ENCODE peak calls at places on chromosomes 7 and 10, in four cellular contexts. Q is K562, H is HepG2, F is HCT116. B is an unnamed sample.

GRCh38 chr7:234712-235553 is 42.6 kb downstream of the FAM20C start:
- DNase-seq in Q (no peak), F (no peak), H (peak), B (no peak)

GRCh38 chr7:20021834-20022233 is 195.3 kb downstream of the MACC1 start:
- DNase-seq in F (no peak), H (no peak), Q (no peak), B (no peak)

GRCh38 chr7:98334077-98334476 is 52.6 kb downstream of the BRI3 start:
- DNase-seq in Q (no peak), F (no peak), H (no peak), B (no peak)

GRCh38 chr10:35447693-35448407 is 111.5 kb downstream of the CCNY start:
- DNase-seq in F (peak), Q (peak), H (peak), B (no peak)

GRCh38 chr7:80869821-80870751 is 48.8 kb downstream of the SEMA3C start:
- DNase-seq in F (no peak), Q (no peak), H (peak), B (no peak)

GRCh38 chr7:106070201-106070551 is 41.9 kb downstream of the SYPL1 start:
- DNase-seq in Q (no peak), H (no peak), F (no peak), B (no peak)

GRCh38 chr10:97726636-97727178 is 10.2 kb upstream of the ZFYVE27 start:
- DNase-seq in F (no peak), H (peak), Q (peak), B (no peak)

GRCh38 chr7:143258830-143259229 is 4.4 kb upstream of the GSTK1 start:
- DNase-seq in F (no peak), Q (peak), H (no peak), B (no peak)

GRCh38 chr7:22333680-22334141 is 23.2 kb downstream of the RAPGEF5 start:
- DNase-seq in F (no peak), Q (no peak), H (no peak), B (no peak)
- TF ChIP-seq FOSL1 in F (no peak), Q (no peak), H (no peak), B (no peak)

GRCh38 chr10:85225311-85225710 is 896.9 kb downstream of the CCSER2 start:
- DNase-seq in F (no peak), Q (no peak), H (no peak), B (no peak)

GRCh38 chr10:85224366-85224960 is 896.1 kb downstream of the CCSER2 start:
- DNase-seq in Q (no peak), H (peak), F (no peak), B (no peak)

DNA sequence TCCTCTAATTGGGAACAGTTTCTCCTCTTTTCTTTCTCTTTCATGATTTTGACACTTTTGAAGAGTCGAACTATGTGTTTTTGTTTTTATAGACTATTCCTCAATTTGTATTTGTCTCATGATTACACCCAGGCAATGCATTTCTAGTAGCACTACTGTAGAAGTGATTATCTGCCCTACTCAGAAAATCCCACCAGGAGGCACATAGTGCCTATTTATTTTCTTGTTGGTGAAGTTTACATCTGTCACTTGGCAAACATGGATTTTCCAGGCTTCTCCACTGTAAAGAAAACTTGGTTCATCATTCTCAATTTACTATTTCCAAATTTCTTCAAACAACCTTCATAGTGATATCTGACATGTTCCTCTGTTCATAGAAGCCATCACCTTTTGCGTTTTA is 893.9 kb downstream of the CCSER2 start:
- DNase-seq in Q (no peak), H (no peak), F (no peak), B (no peak)
- TF ChIP-seq FOSL1 in Q (no peak), H (no peak), F (no peak), B (no peak)

GRCh38 chr10:62935022-62935421 is 118.9 kb upstream of the EGR2 start:
- DNase-seq in H (no peak), Q (no peak), F (no peak), B (no peak)

GRCh38 chr10:62937674-62938073 is 121.5 kb upstream of the EGR2 start:
- DNase-seq in Q (no peak), F (no peak), H (no peak), B (no peak)

GRCh38 chr10:62938672-62939071 is 122.5 kb upstream of the EGR2 start:
- DNase-seq in H (no peak), Q (no peak), F (no peak), B (no peak)

GRCh38 chr10:62934258-62934657 is 118.1 kb upstream of the EGR2 start:
- DNase-seq in F (peak), Q (no peak), H (no peak), B (no peak)

DNA sequence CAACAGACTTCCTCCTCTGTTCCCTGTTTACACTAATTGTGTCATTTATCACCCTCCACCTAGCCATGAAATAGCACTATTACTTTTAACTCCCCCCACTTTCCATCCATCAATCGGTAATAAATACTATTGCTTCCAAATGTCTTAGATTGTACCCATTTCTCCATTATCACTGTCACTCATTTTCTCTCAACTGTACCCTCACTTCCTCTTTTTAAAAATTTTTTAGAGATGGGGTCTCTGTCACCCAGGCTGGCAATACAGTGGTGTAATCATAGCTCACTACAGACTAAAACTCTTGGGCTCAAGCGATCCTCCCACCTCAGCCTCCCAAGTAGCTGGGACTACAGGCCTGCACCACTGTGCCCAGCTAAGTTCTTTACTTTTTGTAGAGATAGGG is 123.5 kb upstream of the EGR2 start:
- DNase-seq in Q (no peak), H (no peak), F (no peak), B (no peak)
- TF ChIP-seq FOSL1 in Q (no peak), H (no peak), F (no peak), B (no peak)

DNA sequence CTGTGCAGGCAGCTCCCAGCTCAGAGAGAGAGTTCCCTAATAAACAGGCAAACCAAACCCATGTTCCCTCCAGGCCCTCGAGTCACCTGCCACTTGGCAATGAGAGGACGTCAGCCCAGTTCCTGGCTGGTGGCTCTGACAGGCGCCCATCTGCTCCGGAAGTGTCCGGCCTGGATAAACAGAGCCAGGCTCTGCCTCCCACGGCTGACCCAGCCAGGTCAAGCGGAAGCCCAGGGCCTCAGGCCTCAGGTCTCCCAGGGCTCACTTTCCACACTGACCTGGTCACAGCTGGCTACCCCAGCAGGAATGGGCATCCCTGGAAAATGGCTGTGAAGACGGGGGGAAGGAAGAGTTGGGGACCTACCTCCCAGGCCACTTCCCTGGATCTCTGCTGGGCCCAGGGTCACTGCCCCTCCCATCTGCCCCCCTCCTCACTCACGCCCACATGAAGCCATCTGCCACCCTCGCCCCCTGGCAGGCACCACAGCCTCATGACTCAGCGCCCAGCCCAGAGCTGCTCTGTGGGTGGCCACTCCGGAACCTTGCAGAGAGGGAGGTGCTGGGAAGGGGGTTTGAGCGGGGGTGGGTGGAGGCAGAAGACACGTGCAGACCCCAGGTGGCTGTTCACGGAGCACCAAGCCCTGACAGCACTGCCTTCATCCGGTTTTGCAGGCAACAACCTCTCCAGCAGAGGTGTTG is 37.4 kb upstream of the DUSP5 start:
- DNase-seq in H (peak), F (no peak), Q (peak), B (no peak)
- TF ChIP-seq FOSL1 in H (no peak), F (no peak), Q (no peak), B (no peak)

GRCh38 chr10:126906704-126907422 is 1.6 kb downstream of the DOCK1 start:
- DNase-seq in H (no peak), F (no peak), Q (no peak), B (no peak)

GRCh38 chr10:126904807-126905686 is at the start of gene DOCK1:
- DNase-seq in F (peak), Q (no peak), H (peak), B (no peak)

GRCh38 chr10:126907423-126907970 is 2.3 kb downstream of the DOCK1 start:
- DNase-seq in F (no peak), H (no peak), Q (no peak), B (no peak)

GRCh38 chr10:126904493-126904806 is 778 bp upstream of the DOCK1 start:
- DNase-seq in F (no peak), Q (no peak), H (no peak), B (no peak)

DNA sequence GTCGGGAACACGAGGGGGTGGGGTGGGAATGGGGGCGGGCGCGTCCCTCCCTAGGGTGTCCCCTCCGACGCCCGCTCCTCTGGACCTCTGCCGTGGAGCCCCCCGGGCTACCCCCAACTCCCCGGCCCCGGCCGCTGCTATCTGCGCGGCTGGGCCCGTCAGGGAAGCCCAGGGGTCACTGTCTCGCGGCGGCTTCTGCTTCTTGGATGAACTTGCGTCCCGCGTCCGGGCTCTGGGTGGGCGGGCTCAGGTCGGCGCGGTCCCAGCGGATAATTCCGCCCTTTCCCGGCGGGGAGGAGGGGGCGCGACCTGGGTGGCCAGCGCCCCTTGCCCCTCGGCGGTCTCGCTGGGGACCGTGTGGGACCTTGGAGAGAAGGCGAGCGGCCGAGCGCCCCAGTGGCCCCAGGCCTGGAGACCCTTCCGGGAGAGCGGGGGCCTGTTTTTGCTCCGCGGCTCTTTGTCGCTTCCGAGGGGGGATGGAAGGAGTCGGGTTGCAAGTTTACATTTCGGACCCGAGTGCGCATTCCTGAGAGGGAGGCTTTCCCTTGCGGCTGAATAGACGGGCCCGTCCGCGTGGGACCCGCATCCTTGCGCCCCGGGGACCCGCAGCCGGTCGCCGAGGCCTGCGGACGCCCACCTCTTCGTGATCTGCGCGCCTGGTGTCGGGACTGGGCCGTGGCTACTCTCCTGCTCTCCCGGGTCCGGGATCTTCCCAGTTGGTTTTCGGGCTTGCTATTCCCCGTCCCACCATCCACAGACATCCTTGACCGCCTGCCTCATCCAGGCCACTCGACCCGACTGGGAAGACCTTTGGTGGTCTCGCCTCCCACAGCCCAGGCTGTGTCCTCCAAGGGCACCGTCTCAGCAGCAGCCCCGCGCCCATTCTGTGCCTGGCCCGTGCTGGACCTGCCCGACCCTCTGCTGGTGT is 812 bp downstream of the DOCK1 start:
- DNase-seq in H (peak), F (no peak), Q (no peak), B (peak)
- TF ChIP-seq FOSL1 in H (no peak), F (no peak), Q (no peak), B (no peak)

DNA sequence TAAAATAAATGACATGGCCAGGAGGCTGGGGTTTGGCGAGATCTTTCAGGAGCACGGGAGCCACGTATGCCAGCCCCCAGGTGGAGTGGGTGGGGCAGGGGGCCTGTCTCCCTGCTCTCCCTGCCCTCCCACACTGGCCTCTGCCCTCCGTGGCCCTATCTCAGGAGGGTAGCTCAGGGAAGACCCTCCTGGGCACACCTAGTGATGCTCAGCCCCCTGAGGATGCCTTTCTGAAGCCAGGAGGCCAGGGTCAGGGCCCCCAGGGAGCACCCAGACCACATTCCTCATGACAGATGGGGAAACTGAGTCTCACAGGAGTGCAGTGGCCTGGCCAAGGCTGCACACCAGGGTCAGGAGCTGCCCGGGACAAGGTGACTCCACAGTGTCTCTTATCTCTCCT is 223.4 kb downstream of the ELFN1 start:
- DNase-seq in H (no peak), Q (no peak), F (no peak), B (no peak)
- TF ChIP-seq FOSL1 in H (no peak), Q (no peak), F (no peak), B (no peak)

DNA sequence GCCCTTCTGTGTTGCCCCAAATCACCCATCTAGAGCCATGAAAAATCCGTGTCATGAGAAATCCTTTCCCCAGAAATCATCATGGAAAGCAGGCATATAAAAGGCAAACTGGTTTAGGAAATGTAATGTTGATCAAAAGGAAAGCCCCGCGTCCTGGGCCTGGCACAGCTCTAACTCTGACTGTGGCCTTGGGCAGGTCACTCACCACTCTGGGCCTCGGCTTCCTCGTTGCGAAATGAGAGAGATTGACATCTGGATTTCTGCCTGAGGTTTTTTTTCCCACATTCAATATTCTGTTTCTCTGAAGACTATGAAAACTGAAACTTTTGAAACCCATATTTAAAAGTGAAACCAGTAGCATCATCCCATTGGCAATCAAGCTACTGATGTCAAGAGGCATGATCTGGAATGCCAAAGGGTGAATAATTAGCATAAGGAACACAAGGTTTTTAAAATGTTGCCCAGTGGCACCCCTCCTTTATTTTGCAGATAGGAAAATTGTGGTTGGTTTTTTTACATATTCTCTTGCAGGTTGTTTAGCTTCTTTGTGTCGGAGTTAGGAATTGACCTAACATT is 369.7 kb upstream of the NPVF start:
- DNase-seq in Q (no peak), F (no peak), H (peak), B (no peak)
- TF ChIP-seq FOSL1 in Q (no peak), F (no peak), H (no peak), B (no peak)

GRCh38 chr10:114872519-114873087 is 51.0 kb downstream of the FHIP2A start:
- DNase-seq in H (no peak), F (no peak), Q (no peak), B (no peak)

GRCh38 chr10:114868801-114869200 is 47.2 kb downstream of the FHIP2A start:
- DNase-seq in F (no peak), H (no peak), Q (no peak), B (no peak)

GRCh38 chr10:114869500-114869899 is 47.9 kb downstream of the FHIP2A start:
- DNase-seq in H (no peak), F (no peak), Q (no peak), B (no peak)

GRCh38 chr10:114862456-114862855 is 40.9 kb downstream of the FHIP2A start:
- DNase-seq in H (no peak), Q (no peak), F (no peak), B (no peak)

GRCh38 chr10:114867365-114867764 is 45.8 kb downstream of the FHIP2A start:
- DNase-seq in Q (no peak), F (no peak), H (no peak), B (no peak)
- TF ChIP-seq FOSL1 in Q (no peak), F (no peak), H (no peak), B (no peak)

GRCh38 chr7:144653449-144653848 is 182.4 kb downstream of the TPK1 start:
- DNase-seq in Q (no peak), H (no peak), F (no peak), B (no peak)
- TF ChIP-seq FOSL1 in Q (no peak), H (no peak), F (no peak), B (no peak)